ENCODE peak calls at places on chromosomes 5 and 9, in six cellular contexts. L is GM12878, C is stomach, E is breast epithelium, Z is endothelial cell of umbilical vein, U is body of pancreas. A is an unnamed sample. For H3K4me1, the result is how much of the 10 kb centered on the place peaks cover.

GRCh38 chr5:177432905-177433657 is 6.6 kb downstream of the GRK6 start:
- DNase-seq in L (no peak), C (no peak), E (no peak), Z (no peak), U (no peak), A (no peak)

GRCh38 chr5:72325566-72326297 is 5.6 kb downstream of the PTCD2 start:
- DNase-seq in L (no peak), C (no peak), E (no peak), Z (no peak), U (no peak), A (no peak)

GRCh38 chr9:114285166-114285867 is 37.6 kb upstream of the ORM1 start:
- DNase-seq in L (no peak), C (no peak), E (no peak), Z (peak), U (peak), A (no peak)

GRCh38 chr9:81410201-81410600 is 279.1 kb downstream of the TLE1 start:
- DNase-seq in L (no peak), C (no peak), E (no peak), Z (peak), U (no peak), A (no peak)

GRCh38 chr5:106189121-106189809 is 1481.5 kb downstream of the EFNA5 start:
- DNase-seq in L (no peak), C (no peak), E (no peak), Z (no peak), U (no peak), A (no peak)

GRCh38 chr9:12426198-12426864 is 266.9 kb upstream of the TYRP1 start:
- DNase-seq in L (no peak), C (no peak), E (no peak), Z (peak), U (no peak), A (no peak)

GRCh38 chr9:92668746-92669526 is 995 bp downstream of the IPPK start:
- DNase-seq in L (no peak), C (no peak), E (peak), Z (peak), U (no peak), A (no peak)

GRCh38 chr5:80541392-80541791 is 28.7 kb downstream of the ANKRD34B start:
- DNase-seq in L (no peak), C (no peak), E (no peak), Z (no peak), U (no peak), A (no peak)

GRCh38 chr9:8542537-8542936 is 743.0 kb upstream of the DMAC1 start:
- DNase-seq in L (no peak), C (no peak), E (no peak), Z (no peak), U (no peak), A (no peak)

GRCh38 chr5:83922699-83923098 is 202.0 kb upstream of the HAPLN1 start:
- DNase-seq in L (no peak), C (no peak), E (no peak), Z (no peak), U (no peak), A (no peak)

GRCh38 chr5:172939045-172939444 is 20.2 kb upstream of the RPL26L1 start:
- DNase-seq in L (no peak), C (no peak), E (no peak), Z (no peak), U (no peak), A (no peak)

GRCh38 chr5:142866563-142867275 is 96.5 kb downstream of the ARHGAP26 start:
- DNase-seq in L (peak), C (peak), E (no peak), Z (peak), U (peak), A (no peak)

GRCh38 chr5:1216211-1216917 is 8.8 kb upstream of the SLC6A18 start:
- DNase-seq in L (no peak), C (no peak), E (no peak), Z (no peak), U (no peak), A (no peak)

GRCh38 chr9:111851536-111851935 is 45.1 kb upstream of the UGCG start:
- DNase-seq in L (no peak), C (no peak), E (no peak), Z (no peak), U (no peak), A (no peak)

GRCh38 chr9:109560470-109561132 is 62.5 kb upstream of the PTPN3 start:
- DNase-seq in L (no peak), C (no peak), E (peak), Z (no peak), U (no peak), A (peak)

GRCh38 chr9:26856413-26857032 is 36.1 kb downstream of the CAAP1 start:
- DNase-seq in L (peak), C (no peak), E (no peak), Z (peak), U (no peak), A (no peak)

GRCh38 chr5:142726188-142726731 is 40.4 kb upstream of the FGF1 start:
- DNase-seq in L (peak), C (no peak), E (no peak), Z (peak), U (no peak), A (no peak)

GRCh38 chr9:33378121-33378795 is 24.1 kb downstream of the AQP7 start:
- DNase-seq in L (no peak), C (no peak), E (no peak), Z (no peak), U (peak), A (no peak)

DNA sequence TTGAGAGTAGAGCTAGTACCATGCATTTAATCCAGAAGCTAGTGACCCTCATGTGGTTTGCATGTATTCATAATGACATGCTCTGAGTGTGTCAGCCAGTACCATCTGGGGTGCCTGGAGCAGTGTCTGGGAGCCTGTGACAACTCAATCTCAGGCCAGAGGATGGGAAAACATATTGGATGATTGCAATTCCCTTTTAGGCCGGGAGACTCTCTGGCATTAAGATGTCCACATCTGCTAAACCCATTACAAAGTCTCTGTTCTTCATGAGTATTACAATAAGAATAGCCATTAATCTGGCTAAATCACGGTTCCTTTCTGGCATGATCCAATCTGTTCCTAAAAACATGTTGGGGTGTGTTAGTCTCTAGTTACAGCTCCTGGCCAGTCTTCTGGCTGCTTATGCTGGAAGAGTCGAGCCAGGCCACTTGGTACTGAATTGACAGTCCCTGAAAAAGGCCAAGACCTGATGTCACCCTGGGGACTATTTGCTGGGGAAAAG is 475.8 kb downstream of the ENC1 start:
- DNase-seq in L (no peak), C (no peak), E (no peak), Z (no peak), U (no peak), A (peak)
- H3K4me1 ChIP-seq in L (under half), C (under half), E (under half), Z (under half), U (under half), A (under half)

DNA sequence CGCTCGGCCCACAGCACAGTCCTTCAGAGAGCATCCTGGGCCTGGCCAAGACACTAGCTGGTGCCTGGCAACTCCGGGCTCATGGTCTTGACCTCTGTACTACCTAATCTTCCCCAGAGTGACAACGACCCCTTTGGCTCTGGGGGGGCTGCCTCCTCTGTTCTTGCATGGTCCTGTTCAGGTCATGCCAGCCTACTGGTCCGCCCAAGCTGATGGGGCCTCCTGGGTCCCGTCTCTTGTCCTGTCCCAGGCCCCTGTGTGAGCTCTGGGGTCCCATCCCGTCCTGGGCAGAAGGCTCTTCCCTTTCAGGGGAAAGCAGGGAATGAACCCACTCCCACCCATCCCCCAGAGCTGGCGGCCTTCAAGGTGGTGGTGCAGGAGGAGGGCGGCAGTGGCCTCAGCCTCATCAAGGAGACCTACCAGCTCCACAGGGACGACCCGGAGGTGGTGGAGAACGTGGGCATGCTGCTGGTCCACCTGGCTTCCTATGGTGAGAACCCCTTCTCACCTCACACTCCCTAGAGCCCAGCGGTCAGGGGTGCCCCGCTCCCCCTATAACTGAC is 13.3 kb downstream of the REXO4 start:
- DNase-seq in L (no peak), C (no peak), E (no peak), Z (no peak), U (no peak), A (no peak)
- TF ChIP-seq POLR2A in L (peak), C (no peak), E (no peak), Z (no peak), U (no peak), A (no peak)

DNA sequence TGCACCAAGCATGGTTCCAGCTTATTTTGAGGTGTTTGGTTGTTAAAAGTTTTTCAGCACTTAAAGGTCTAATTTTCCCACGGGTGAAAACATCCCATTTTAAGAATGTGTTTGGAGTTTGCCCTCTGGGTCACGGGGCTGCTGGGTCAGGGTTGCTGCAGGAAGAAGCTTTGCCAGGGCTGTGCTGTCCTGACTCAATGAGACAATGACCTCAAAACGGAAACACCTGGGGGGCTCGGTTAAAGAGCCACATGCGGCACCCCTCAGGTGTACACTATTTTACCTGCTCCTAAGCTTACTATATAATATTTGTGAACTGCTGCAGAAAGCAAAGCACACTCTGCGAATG is 27.6 kb downstream of the UBE2QL1 start:
- DNase-seq in L (no peak), C (no peak), E (no peak), Z (no peak), U (no peak), A (no peak)
- H3K4me1 ChIP-seq in L (under half), C (under half), E (under half), Z (under half), U (under half), A (under half)

DNA sequence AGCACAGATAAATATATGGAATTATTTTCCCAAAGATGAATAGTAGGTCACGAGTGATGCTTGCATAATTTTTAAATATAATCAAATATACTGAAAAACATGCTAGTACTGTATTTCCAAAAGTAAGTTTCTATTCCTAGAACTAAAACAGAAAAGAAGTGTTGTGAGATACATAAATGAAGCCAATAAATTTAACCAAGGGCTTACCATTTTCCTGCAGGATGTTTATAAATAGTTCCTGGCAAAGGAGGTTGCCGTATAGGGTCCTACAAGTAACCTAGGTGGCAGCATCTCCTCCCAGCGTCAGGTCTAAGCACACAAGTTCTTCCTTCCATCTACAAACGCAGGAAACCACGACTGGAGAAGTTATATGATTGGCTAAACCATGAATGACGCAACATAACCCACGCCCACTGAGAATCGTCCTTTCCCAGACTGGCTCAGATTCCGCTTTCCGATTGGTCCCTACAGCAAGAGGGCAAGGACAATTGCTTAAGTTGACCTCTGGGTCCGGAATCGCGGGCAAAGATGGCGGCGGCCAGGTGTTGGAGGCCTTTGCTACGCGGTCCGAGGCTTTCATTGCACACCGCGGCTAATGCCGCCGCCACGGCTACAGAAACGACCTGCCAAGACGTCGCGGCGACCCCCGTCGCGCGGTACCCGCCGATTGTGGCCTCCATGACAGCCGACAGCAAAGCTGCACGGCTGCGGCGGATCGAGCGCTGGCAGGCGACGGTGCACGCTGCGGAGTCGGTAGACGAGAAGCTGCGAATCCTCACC is at the start of gene MRPS30:
- DNase-seq in L (peak), C (peak), E (peak), Z (peak), U (peak), A (peak)
- TF ChIP-seq POLR2A in L (peak), C (no peak), E (no peak), Z (peak), U (no peak), A (peak)

GRCh38 chr9:107288701-107289100 is 5.6 kb downstream of the RAD23B start:
- DNase-seq in L (no peak), C (no peak), E (no peak), Z (no peak), U (no peak), A (no peak)

GRCh38 chr9:107293555-107294085 is 10.5 kb downstream of the RAD23B start:
- DNase-seq in L (no peak), C (no peak), E (no peak), Z (no peak), U (no peak), A (no peak)

GRCh38 chr9:107294756-107295155 is 11.7 kb downstream of the RAD23B start:
- DNase-seq in L (no peak), C (no peak), E (no peak), Z (no peak), U (no peak), A (no peak)

GRCh38 chr9:107292811-107293554 is 9.9 kb downstream of the RAD23B start:
- DNase-seq in L (no peak), C (no peak), E (no peak), Z (no peak), U (no peak), A (no peak)

GRCh38 chr9:107290619-107291018 is 7.5 kb downstream of the RAD23B start:
- DNase-seq in L (no peak), C (no peak), E (no peak), Z (no peak), U (no peak), A (no peak)
- H3K4me1 ChIP-seq in L (under half), C (under half), E (under half), Z (under half), U (half or more), A (half or more)

A was measured in gastrocnemius medialis.